ENCODE peak calls at places on chromosomes 7 and 10, in ten cellular contexts. X is heart left ventricle, C is gastrocnemius medialis, O is IMR-90, T is HCT116, Y is body of pancreas, S is tibial nerve, N is ovary, B is A549, E is GM12878. R is an unnamed sample.

GRCh38 chr7:95723583-95724180 is 48.7 kb upstream of the DYNC1I1 start:
- DNase-seq in Y (peak; percentile 57), O (peak; percentile 13), N (peak; percentile 42), T (peak; percentile 51), X (no peak), S (peak; percentile 25), E (peak; percentile 11), B (peak; percentile 51), C (no peak), R (no peak)

GRCh38 chr7:108178393-108178792 is 48.2 kb upstream of the LAMB4 start:
- DNase-seq in S (no peak), B (no peak), C (no peak), Y (peak; percentile 81), N (no peak), O (no peak), T (no peak), E (no peak), X (no peak), R (no peak)

GRCh38 chr10:15253951-15254807 is 85.7 kb upstream of the NMT2 start:
- DNase-seq in X (no peak), N (no peak), O (no peak), E (peak; percentile 26), Y (peak; percentile 38), B (no peak), S (no peak), T (no peak), C (no peak), R (no peak)

GRCh38 chr10:72283131-72283530 is 9.4 kb downstream of the DDIT4 start:
- DNase-seq in B (no peak), C (no peak), E (no peak), S (no peak), T (no peak), Y (no peak), O (no peak), X (no peak), N (no peak), R (no peak)

GRCh38 chr10:92969151-92969550 is 91.4 kb upstream of the CYP26C1 start:
- DNase-seq in X (no peak), C (no peak), Y (no peak), O (peak; percentile 75), B (no peak), S (no peak), N (no peak), T (no peak), E (no peak), R (no peak)

GRCh38 chr7:71615017-71615416 is 483.1 kb downstream of the GALNT17 start:
- DNase-seq in Y (no peak), S (no peak), B (no peak), O (no peak), X (peak; percentile 45), N (no peak), T (no peak), E (no peak), C (peak; percentile 69), R (no peak)

GRCh38 chr7:149501651-149502050 is 4.0 kb upstream of the ZNF746 start:
- DNase-seq in C (no peak), X (no peak), T (no peak), Y (no peak), E (no peak), S (no peak), B (no peak), O (no peak), N (no peak), R (no peak)

GRCh38 chr7:32588657-32589056 is 93.4 kb downstream of the AVL9 start:
- DNase-seq in B (no peak), Y (no peak), N (no peak), T (no peak), X (no peak), S (no peak), O (peak; percentile 73), C (no peak), E (no peak), R (no peak)

GRCh38 chr7:131012477-131013031 is 278.5 kb upstream of the KLF14 start:
- DNase-seq in S (no peak), O (no peak), N (no peak), X (no peak), E (no peak), C (no peak), B (no peak), Y (no peak), T (no peak), R (no peak)

GRCh38 chr7:136308230-136308629 is 331.1 kb upstream of the MTPN start:
- DNase-seq in C (no peak), B (no peak), E (no peak), T (no peak), S (no peak), Y (no peak), X (no peak), N (no peak), O (no peak), R (no peak)

DNA sequence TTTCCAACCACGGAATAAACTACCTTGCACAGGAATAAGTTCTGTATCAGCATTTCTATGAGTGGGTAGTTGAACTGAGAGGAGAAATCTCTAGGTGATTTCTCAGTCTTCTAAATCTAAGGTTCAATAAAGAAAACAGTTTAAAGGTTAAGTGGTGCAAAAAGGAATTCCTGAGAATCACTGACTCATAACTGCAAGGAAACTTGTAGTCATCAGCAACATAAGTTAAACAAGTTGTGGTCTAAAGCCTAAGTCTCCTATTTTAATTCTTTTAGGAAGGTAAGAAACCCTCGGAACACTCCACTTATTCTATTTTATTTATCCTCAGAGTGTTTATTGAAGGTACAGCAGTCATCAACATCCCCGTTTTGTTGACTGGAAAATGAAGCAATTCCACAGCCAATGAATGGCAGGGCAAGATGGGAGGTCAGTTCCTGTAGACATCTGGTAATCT is 92.4 kb upstream of the PIK3CG start:
- DNase-seq in O (peak; percentile 89), B (no peak), E (no peak), Y (no peak), X (no peak), N (no peak), T (peak; percentile 55), S (no peak), C (no peak), R (no peak)
- H3K27ac ChIP-seq in O (peak overlapping the region; percentile 54), B (peak overlapping the region; percentile 82), E (no peak overlapping the region), Y (no peak overlapping the region), X (no peak overlapping the region), N (no peak overlapping the region), T (peak overlapping the region; percentile 87), S (no peak overlapping the region), C (no peak overlapping the region), R (no peak overlapping the region)

DNA sequence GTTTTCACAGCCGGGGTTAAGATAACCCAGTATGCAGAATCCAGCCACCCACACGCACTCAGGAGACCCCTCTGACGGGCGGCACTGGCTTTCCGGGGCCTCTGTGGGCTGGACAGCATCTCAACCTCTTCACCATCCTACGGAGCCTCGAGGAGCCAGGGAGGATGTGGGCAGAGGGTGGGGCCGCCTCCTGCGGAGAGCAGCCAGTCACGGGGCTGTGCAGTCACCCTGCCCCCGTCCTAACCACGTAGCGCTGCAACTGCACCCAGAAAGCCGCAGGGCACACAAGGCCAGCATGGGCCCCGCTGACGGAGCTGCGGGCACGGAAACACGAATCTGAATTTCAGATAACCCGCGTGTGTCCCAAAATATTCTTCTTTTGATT is 270.3 kb downstream of the ELFN1 start:
- DNase-seq in T (no peak), O (no peak), N (peak; percentile 26), E (peak; percentile 55), S (peak; percentile 34), X (peak; percentile 56), Y (peak; percentile 74), C (peak; percentile 23), B (no peak), R (no peak)
- TF ChIP-seq POLR2A in T (no peak), O (no peak), N (no peak), E (peak; percentile 77), S (no peak), X (no peak), Y (peak; percentile 21), C (no peak), B (no peak), R (no peak)

GRCh38 chr10:4372601-4373000 is 453.4 kb upstream of the AKR1E2 start:
- DNase-seq in C (no peak), N (no peak), Y (peak; percentile 14), O (peak; percentile 99), X (peak; percentile 19), S (peak; percentile 46), B (no peak), E (no peak), T (no peak), R (no peak)
- H3K27ac ChIP-seq in C (peak overlapping the region; percentile 69), N (no peak overlapping the region), Y (no peak overlapping the region), O (no peak overlapping the region), X (no peak overlapping the region), S (no peak overlapping the region), B (no peak overlapping the region), E (no peak overlapping the region), T (no peak overlapping the region), R (no peak overlapping the region)

GRCh38 chr10:132574288-132574687 is 36.7 kb downstream of the INPP5A start:
- DNase-seq in E (no peak), X (no peak), Y (no peak), N (no peak), O (no peak), C (no peak), S (no peak), T (no peak), B (no peak), R (no peak)

GRCh38 chr10:132570265-132570664 is 32.7 kb downstream of the INPP5A start:
- DNase-seq in B (no peak), Y (no peak), C (no peak), S (no peak), N (no peak), X (no peak), E (no peak), T (no peak), O (no peak), R (no peak)

GRCh38 chr10:132572545-132572937 is 35.0 kb downstream of the INPP5A start:
- DNase-seq in C (no peak), Y (no peak), X (no peak), T (no peak), O (peak; percentile 36), B (peak; percentile 23), E (no peak), N (no peak), S (no peak), R (no peak)

GRCh38 chr10:132570771-132571564 is 33.4 kb downstream of the INPP5A start:
- DNase-seq in T (no peak), E (peak; percentile 73), N (no peak), C (no peak), O (no peak), B (no peak), Y (peak; percentile 51), X (no peak), S (no peak), R (no peak)

DNA sequence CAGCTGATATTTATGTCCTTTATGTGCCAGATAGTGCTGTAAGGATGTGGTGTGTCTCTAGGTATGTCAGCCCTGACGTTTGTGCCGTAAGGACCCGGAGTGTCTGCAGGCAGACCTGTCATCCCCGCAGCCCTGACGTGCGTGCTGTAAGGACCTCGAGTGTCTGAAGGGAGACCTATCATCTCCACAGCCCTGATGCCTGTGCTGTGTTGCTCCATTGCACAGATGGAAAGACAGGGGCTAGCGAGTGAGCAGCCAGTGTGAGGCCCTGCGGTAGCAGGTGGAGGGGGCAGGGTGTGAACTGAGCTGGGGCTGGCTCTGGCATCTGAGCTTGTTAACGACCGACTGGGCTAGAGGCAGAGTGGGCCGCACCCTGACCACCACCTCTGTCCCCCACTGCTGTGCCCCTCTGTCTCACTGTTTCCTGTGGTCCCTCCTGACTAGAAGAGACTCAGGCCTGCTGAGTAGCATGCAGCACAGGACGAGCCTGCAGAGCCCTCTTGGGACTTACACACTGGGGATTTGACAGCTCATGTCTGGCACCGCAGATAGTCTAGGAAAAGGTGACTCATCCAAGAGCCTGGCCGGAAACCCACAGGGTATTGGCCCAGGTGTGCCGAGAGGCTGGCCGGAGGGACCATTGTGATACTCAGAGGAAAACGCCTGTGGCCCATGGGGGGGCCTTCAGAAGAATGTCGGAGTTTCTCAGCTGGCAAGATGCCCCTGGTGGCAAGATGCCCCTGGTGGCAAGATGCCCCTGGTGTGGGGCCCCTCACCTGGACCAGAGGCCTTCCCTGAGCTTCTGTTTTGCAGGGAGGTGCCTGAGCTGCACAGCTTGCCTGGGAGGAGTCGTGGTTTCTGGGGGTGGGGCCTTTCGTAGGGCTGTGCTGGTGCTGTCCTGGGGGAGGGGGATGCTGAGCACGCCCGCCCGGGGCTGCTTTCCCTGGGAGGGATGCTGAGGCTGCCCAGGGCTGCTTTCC is 34.3 kb downstream of the INPP5A start:
- DNase-seq in E (peak; percentile 95), S (no peak), Y (peak; percentile 77), O (peak; percentile 87), T (peak; percentile 65), B (peak; percentile 74), X (no peak), C (peak; percentile 73), N (no peak), R (peak; percentile 60)
- TF ChIP-seq POLR2A in E (no peak), S (no peak), Y (no peak), O (no peak), T (no peak), B (no peak), X (no peak), C (no peak), N (no peak), R (no peak)

R was measured in uterus.